ENCODE peak calls at places on chromosomes 5 and 9, in nine cellular contexts. R is hepatocyte, H is suprapubic skin, V is uterus, N is heart left ventricle, D is tibial nerve, K is left lung, S is DND-41, Y is ovary. B is an unnamed sample. For H3K4me1, the result is how much of the 10 kb centered on the place peaks cover.

GRCh38 chr9:99451121-99451606 is 229.1 kb downstream of the SEC61B start:
- DNase-seq in R (no peak), H (no peak), V (no peak), N (no peak), D (no peak), K (no peak), S (no peak), Y (no peak), B (peak)

GRCh38 chr9:95494416-95495371 is 22.1 kb downstream of the PTCH1 start:
- DNase-seq in R (peak), H (no peak), V (no peak), N (no peak), D (no peak), K (no peak), S (peak), Y (no peak), B (no peak)

GRCh38 chr5:159018855-159019254 is 80.9 kb downstream of the EBF1 start:
- DNase-seq in R (no peak), H (no peak), V (no peak), N (no peak), D (no peak), K (no peak), S (no peak), Y (no peak), B (no peak)

GRCh38 chr9:20872340-20872977 is 159.0 kb downstream of the HACD4 start:
- DNase-seq in R (no peak), H (no peak), V (no peak), N (no peak), D (no peak), K (no peak), S (no peak), Y (no peak), B (no peak)

GRCh38 chr5:179648410-179648809 is 24.9 kb upstream of the HNRNPH1 start:
- DNase-seq in R (no peak), H (no peak), V (no peak), N (no peak), D (no peak), K (peak), S (no peak), Y (no peak), B (no peak)

GRCh38 chr5:92917044-92917443 is 664.0 kb downstream of the NR2F1-AS1 start:
- DNase-seq in R (no peak), H (no peak), V (no peak), N (no peak), D (no peak), K (no peak), S (no peak), Y (no peak), B (no peak)

GRCh38 chr5:158987231-158987630 is 112.5 kb downstream of the EBF1 start:
- DNase-seq in R (no peak), H (no peak), V (no peak), N (no peak), D (no peak), K (no peak), S (no peak), Y (no peak), B (no peak)

GRCh38 chr9:136700959-136701664 is 11.3 kb upstream of the DIPK1B start:
- DNase-seq in R (no peak), H (no peak), V (no peak), N (no peak), D (no peak), K (peak), S (no peak), Y (no peak), B (no peak)

GRCh38 chr9:113461285-113461684 is 2.2 kb upstream of the RGS3 start:
- DNase-seq in R (no peak), H (no peak), V (no peak), N (no peak), D (no peak), K (no peak), S (no peak), Y (no peak), B (no peak)

GRCh38 chr9:100058699-100059579 is 39.9 kb downstream of the ERP44 start:
- DNase-seq in R (no peak), H (no peak), V (no peak), N (no peak), D (no peak), K (no peak), S (no peak), Y (no peak), B (no peak)

GRCh38 chr5:139116256-139116655 is 81.9 kb downstream of the SIL1 start:
- DNase-seq in R (no peak), H (no peak), V (no peak), N (no peak), D (no peak), K (no peak), S (no peak), Y (no peak), B (no peak)

GRCh38 chr5:65611524-65611923 is 12.6 kb downstream of the TRIM23 start:
- DNase-seq in R (peak), H (no peak), V (no peak), N (no peak), D (no peak), K (no peak), S (no peak), Y (no peak), B (no peak)

GRCh38 chr5:78879541-78879940 is 105.6 kb downstream of the ARSB start:
- DNase-seq in R (no peak), H (no peak), V (no peak), N (no peak), D (no peak), K (no peak), S (no peak), Y (no peak), B (no peak)

GRCh38 chr9:72313507-72313906 is 51.5 kb downstream of the ZFAND5 start:
- DNase-seq in R (no peak), H (no peak), V (no peak), N (no peak), D (no peak), K (no peak), S (no peak), Y (no peak), B (no peak)

GRCh38 chr5:68953885-68954617 is 139.8 kb upstream of the SLC30A5 start:
- DNase-seq in R (peak), H (no peak), V (peak), N (no peak), D (peak), K (no peak), S (no peak), Y (no peak), B (no peak)

GRCh38 chr5:62376064-62376463 is 27.6 kb downstream of the DIMT1 start:
- DNase-seq in R (peak), H (no peak), V (no peak), N (no peak), D (no peak), K (no peak), S (no peak), Y (no peak), B (no peak)

GRCh38 chr5:16736158-16736994 is 119.6 kb upstream of the RETREG1 start:
- DNase-seq in R (peak), H (no peak), V (no peak), N (no peak), D (peak), K (no peak), S (no peak), Y (no peak), B (peak)

GRCh38 chr5:79305706-79306105 is 69.8 kb downstream of the JMY start:
- DNase-seq in R (no peak), H (no peak), V (no peak), N (no peak), D (no peak), K (no peak), S (no peak), Y (no peak), B (no peak)

GRCh38 chr5:36655171-36655570 is 48.8 kb downstream of the SLC1A3 start:
- DNase-seq in R (peak), H (no peak), V (no peak), N (no peak), D (no peak), K (no peak), S (no peak), Y (no peak), B (peak)

GRCh38 chr9:124599121-124599795 is 92.1 kb upstream of the NR5A1 start:
- DNase-seq in R (no peak), H (no peak), V (no peak), N (no peak), D (no peak), K (no peak), S (no peak), Y (no peak), B (no peak)

DNA sequence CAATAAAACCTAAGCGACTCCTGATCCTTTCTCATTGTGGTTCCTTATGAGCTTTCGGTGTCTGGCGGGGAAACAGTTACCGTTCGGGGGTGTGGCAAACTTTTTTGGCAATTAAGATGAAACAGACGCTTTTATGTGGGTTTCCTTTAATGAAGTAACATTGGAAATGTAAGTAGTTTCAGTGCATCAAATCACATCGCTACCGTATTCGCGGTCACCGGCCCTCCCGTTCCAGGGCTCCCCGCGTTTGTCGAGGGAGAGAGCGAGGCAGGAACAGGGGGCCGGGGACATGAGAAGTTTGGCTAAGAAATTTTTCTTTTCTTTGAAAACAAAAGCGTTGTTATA is 3.9 kb upstream of the IRX2 start:
- DNase-seq in R (no peak), H (no peak), V (no peak), N (no peak), D (no peak), K (no peak), S (peak), Y (no peak), B (no peak)
- H3K4me1 ChIP-seq in R (under half), H (half or more), V (under half), N (under half), D (under half), K (under half), S (under half), Y (under half), B (under half)

DNA sequence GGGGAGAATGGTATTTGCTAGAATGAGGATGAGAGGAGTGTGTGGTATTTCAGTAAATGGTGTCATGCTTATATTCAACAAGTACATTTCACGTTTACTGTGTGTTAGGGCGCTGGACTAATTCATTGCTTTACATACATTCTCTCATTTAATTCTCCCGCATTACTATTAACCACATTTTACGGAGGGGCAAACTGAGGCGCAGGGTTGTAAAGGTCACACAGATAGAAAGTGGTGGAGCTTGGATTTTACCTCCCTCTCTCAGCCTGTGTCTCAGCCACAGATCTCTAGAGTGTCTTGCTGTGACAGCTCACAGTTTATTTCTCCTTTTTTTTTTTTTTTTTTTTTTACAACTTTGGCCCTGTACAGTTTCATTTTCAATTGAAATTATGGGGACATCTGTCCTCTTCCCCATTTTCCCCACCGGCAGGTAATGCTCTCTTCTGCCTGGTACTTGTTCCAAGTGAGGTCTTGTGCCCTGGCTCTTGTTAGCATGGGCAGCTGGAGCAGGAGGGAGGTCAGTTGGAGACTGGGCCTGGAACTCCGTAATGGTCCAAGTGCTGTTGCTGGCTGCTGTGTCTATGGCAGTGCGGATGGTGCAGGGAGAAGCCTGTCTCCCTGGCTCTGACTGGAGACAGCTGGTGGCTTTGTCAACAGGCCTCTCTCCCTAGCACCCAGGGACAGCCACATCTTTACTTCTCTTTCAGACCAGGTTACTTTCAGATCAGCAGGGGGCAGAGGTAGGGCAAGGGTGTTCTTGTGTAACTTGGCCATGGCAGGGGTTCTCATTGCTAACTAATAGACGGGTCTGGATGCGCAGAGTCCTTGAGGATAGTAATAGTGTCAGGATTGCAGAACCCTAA is 20.5 kb upstream of the NDST1 start:
- DNase-seq in R (peak), H (no peak), V (peak), N (no peak), D (peak), K (no peak), S (no peak), Y (no peak), B (peak)
- TF ChIP-seq CTCF in R (peak), H (no peak), V (no peak), N (peak), D (peak), K (no peak), S (no peak), Y (no peak), B (no peak)

DNA sequence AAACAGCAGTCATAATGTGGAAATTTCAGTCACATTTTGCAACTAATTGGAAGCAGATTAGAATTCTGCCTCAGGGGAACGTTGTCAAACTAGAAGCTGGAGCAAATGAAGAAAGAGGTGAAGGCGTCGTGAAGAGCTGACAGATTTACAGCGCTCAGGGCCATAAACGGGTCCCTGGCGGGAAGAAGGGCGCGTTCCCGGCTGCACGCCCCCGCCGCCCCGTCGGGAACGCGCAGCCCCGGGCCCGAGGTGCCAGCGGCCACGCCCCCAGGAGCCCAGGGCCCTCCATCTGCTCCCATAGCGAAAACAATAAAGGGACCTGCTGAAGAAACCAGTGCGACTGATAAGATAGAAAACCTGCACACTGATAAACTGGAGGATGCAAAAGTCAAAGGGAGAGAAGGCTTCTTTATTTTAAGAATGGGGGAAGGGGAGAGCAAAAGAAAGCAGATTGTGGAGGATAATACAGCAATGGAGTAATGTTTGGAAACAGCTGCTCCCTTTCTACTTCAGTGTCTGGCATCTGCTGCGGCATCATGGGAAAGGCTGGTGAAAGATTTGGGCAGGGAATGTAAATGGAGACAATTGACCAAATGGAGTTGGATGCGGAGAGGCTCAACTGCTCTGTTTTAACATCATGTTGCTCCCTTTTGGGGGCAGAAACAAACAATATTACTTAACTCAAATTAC is 11.1 kb downstream of the ZNF608 start:
- DNase-seq in R (peak), H (no peak), V (no peak), N (no peak), D (peak), K (no peak), S (no peak), Y (peak), B (peak)
- H3K4me1 ChIP-seq in R (half or more), H (under half), V (under half), N (under half), D (under half), K (under half), S (under half), Y (under half), B (half or more)

DNA sequence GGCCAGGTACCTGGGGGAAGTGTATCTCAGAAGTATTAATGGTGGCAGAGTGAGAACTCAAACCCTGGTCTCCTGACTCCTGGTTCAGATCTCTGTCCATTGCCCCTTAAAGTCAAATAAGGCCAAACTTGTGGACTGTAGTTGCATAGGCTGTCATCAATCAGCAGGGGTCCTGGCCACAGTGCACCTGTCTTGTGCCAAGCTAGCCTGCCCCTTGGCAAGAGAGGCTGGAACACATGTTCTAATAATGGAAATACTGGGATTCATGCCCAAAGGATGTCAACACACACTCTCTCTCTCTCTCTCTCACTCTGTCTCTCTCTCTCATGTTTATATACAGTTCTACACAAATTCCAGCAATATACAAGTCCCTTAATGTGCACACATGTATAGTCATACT is 44.3 kb downstream of the GLRA1 start:
- DNase-seq in R (no peak), H (no peak), V (no peak), N (peak), D (no peak), K (no peak), S (no peak), Y (no peak), B (peak)
- TF ChIP-seq CTCF in R (no peak), H (no peak), V (no peak), N (no peak), D (no peak), K (no peak), S (no peak), Y (no peak), B (no peak)

DNA sequence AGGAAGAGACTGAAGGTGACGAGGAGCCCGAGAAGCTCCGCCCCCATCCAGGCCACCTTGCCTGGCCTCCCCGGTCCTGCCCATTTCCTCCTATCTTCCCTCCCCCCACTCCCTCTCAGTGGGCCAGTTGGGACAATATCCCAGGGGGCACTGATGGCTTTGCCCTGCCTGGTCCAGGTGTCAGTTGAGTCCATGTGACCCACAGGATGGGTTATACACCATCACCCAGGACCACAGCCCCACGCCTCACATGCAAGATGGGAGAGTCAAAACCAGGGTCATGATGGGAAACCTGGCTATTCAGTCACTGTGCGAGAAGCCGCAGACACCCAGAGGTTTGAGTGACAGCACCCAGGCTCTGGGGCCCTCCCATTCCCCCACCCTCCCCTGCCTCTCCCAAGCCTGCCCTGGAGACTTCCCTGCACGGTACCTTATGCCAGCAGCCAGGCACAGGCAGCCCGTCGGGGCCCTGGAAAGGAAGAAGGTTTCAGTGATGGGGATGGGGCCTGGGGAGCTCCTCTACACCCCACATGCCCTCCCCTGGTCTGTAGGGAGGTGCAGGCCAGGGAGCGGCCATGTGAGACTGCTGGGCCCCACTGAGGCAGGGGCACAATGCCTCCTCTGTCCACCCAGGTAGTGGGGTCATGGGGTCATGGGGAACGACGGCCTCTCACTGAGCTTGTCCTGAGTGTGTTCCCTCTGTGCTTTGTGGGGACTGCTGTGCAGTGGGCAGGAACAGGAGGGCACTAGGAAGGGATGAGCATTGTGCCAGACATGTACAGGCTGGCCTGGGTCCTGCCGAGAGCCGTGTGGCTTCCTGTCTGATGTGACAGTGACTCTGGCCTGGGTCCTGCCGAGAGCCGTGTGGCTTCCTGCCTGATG is 6.3 kb upstream of the PHYKPL start:
- DNase-seq in R (no peak), H (no peak), V (no peak), N (no peak), D (no peak), K (peak), S (no peak), Y (no peak), B (no peak)
- H3K4me1 ChIP-seq in R (under half), H (half or more), V (under half), N (half or more), D (under half), K (under half), S (under half), Y (under half), B (under half)